ENCODE peak calls at places on chromosomes 12 and 14, in seven cellular contexts. J is CD8-positive, alpha-beta T cell; F is neural crest cell; U is fibroblast of mammary gland; L is fibroblast of the aortic adventitia; X is mucosa of descending colon; K is glutamatergic neuron. I is an unnamed sample.

GRCh38 chr12:127398026-127398715 is 868.8 kb upstream of the TMEM132C start:
- DNase-seq in J (no peak), L (no peak), U (peak; percentile 24), K (no peak), F (no peak), X (no peak), I (no peak)

GRCh38 chr12:75853621-75854020 is 178.0 kb downstream of the PHLDA1 start:
- DNase-seq in X (no peak), L (peak; percentile 43), F (no peak), J (no peak), U (no peak), K (peak; percentile 35), I (no peak)

GRCh38 chr12:79988368-79988767 is 53.5 kb upstream of the PPP1R12A start:
- DNase-seq in F (no peak), U (peak; percentile 26), J (no peak), K (no peak), X (no peak), L (peak; percentile 30), I (no peak)

GRCh38 chr12:2027379-2027778 is 23.1 kb upstream of the DCP1B start:
- DNase-seq in K (no peak), X (no peak), U (no peak), F (no peak), L (peak; percentile 59), J (no peak), I (no peak)

GRCh38 chr14:67251573-67252226 is 10.5 kb downstream of the PALS1 start:
- DNase-seq in K (no peak), L (peak; percentile 75), X (no peak), F (no peak), U (peak; percentile 16), J (no peak), I (no peak)

GRCh38 chr12:124782132-124782531 is 81.5 kb downstream of the SCARB1 start:
- DNase-seq in K (no peak), J (no peak), X (no peak), L (no peak), F (no peak), U (no peak), I (no peak)

GRCh38 chr14:68886109-68886434 is 93.0 kb downstream of the ACTN1 start:
- DNase-seq in F (no peak), K (no peak), X (no peak), J (no peak), U (no peak), L (no peak), I (no peak)

GRCh38 chr12:97572220-97572619 is 109.6 kb downstream of the RMST start:
- DNase-seq in L (no peak), J (no peak), U (no peak), F (no peak), K (no peak), X (no peak), I (no peak)

GRCh38 chr12:47079894-47080724 is at the start of gene AMIGO2:
- DNase-seq in X (peak; percentile 45), L (peak; percentile 73), J (peak; percentile 41), F (peak; percentile 44), U (peak; percentile 46), K (peak; percentile 46), I (no peak)

GRCh38 chr14:75989134-75989533 is 3.6 kb downstream of the IFT43 start:
- DNase-seq in X (no peak), J (no peak), K (no peak), F (no peak), U (peak; percentile 95), L (peak; percentile 97), I (no peak)

GRCh38 chr14:32471183-32471582 is 142.1 kb downstream of the AKAP6 start:
- DNase-seq in K (no peak), J (no peak), F (no peak), X (no peak), U (no peak), L (no peak), I (no peak)

GRCh38 chr12:3928538-3929220 is 55.5 kb upstream of the PARP11 start:
- DNase-seq in X (no peak), F (no peak), U (no peak), L (no peak), J (no peak), K (no peak), I (no peak)

GRCh38 chr12:120849765-120850164 is 54.4 kb downstream of the SPPL3 start:
- DNase-seq in J (no peak), U (peak; percentile 51), F (no peak), L (peak; percentile 25), X (no peak), K (no peak), I (no peak)

GRCh38 chr12:121274036-121274763 is 22.3 kb downstream of the CAMKK2 start:
- DNase-seq in J (no peak), K (no peak), L (no peak), U (no peak), X (no peak), F (no peak), I (no peak)

GRCh38 chr12:112980491-112981158 is 2.3 kb downstream of the OAS2 start:
- DNase-seq in K (no peak), J (no peak), U (no peak), X (no peak), F (no peak), L (no peak), I (no peak)

GRCh38 chr12:115660211-115660805 is 617.2 kb downstream of the MED13L start:
- DNase-seq in K (no peak), J (no peak), X (peak; percentile 70), U (peak; percentile 85), L (peak; percentile 77), F (no peak), I (no peak)

GRCh38 chr14:75335588-75335987 is 57.0 kb downstream of the FOS start:
- DNase-seq in J (no peak), F (no peak), L (no peak), U (no peak), K (no peak), X (no peak), I (no peak)

GRCh38 chr14:89276424-89276975 is 140.5 kb downstream of the FOXN3 start:
- DNase-seq in U (peak; percentile 51), K (no peak), J (peak; percentile 44), X (peak; percentile 24), F (no peak), L (no peak), I (no peak)

GRCh38 chr12:108792361-108793292 is 61.3 kb upstream of the CORO1C start:
- DNase-seq in X (no peak), F (no peak), L (no peak), U (no peak), K (peak; percentile 45), J (no peak), I (peak; percentile 80)

GRCh38 chr14:50362791-50363733 is 33.6 kb downstream of the CDKL1 start:
- DNase-seq in K (no peak), U (no peak), F (no peak), L (no peak), J (peak; percentile 23), X (no peak), I (no peak)

GRCh38 chr14:100748944-100749343 is 22.3 kb downstream of the DLK1 start:
- DNase-seq in J (no peak), U (no peak), X (no peak), K (no peak), L (no peak), F (no peak), I (peak; percentile 55)

GRCh38 chr14:99035712-99036593 is 236.0 kb downstream of the BCL11B start:
- DNase-seq in J (no peak), L (peak; percentile 75), K (no peak), X (peak; percentile 47), F (no peak), U (peak; percentile 90), I (peak; percentile 97)

GRCh38 chr12:49881400-49882247 is 22.1 kb downstream of the FAIM2 start:
- DNase-seq in X (no peak), U (no peak), K (no peak), L (no peak), J (no peak), F (no peak), I (peak; percentile 68)
- TF ChIP-seq CTCF in X (no peak), U (no peak), K (no peak), L (no peak), J (no peak), F (no peak), I (no peak)

GRCh38 chr14:73376585-73376984 is 81.8 kb downstream of the NUMB start:
- DNase-seq in K (no peak), L (no peak), U (no peak), X (no peak), J (no peak), F (no peak), I (no peak)
- TF ChIP-seq CTCF in K (no peak), L (no peak), U (no peak), X (no peak), J (no peak), F (no peak), I (no peak)

DNA sequence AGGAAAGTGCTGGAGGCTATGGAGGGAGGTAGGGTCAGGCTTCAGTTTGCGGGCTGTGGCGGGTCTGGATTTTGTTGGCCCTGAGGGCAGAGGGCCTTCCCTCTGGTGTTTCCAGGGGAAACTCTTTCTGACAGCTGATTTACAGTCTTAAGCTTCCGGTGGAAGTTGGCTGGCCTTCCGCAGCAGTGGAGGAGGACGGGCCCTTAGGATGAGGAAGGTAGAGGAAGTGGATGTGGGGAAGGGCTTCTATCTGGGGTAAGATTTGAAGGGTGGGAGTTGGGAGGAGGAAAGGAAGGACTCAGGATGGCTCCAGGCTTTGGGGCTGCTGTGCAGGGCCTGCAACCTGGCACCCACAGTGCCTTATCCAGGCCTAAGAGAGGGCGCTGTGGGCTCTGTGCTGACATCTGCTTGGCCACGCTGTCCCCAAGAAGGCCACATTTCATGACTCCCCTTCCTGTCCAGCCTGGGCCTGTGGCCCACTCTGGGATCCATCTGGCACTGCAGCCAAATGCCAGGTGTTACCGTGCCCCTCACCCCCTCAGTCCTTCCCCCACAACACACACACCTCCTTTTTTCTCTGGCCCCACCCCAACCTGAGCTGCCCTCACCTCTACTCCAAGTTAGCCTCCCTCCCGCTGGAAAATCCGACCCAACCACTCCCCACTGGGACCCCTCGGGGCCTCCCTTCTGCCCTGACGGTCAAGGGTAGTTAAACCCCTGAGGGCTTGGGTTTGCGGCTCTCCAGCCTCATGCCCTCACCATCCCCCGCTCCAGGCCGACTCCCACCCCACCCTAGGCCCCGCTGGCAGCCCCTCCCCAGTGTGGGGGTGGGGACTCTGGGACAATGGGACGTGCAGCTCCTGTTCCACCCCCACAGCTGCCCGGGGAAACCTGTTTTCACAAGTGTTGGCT is 7.7 kb upstream of the PPP1R13B start:
- DNase-seq in L (no peak), U (no peak), X (peak; percentile 58), K (peak; percentile 47), J (no peak), F (no peak), I (peak; percentile 52)
- TF ChIP-seq CTCF in L (no peak), U (no peak), X (no peak), K (no peak), J (no peak), F (no peak), I (no peak)

DNA sequence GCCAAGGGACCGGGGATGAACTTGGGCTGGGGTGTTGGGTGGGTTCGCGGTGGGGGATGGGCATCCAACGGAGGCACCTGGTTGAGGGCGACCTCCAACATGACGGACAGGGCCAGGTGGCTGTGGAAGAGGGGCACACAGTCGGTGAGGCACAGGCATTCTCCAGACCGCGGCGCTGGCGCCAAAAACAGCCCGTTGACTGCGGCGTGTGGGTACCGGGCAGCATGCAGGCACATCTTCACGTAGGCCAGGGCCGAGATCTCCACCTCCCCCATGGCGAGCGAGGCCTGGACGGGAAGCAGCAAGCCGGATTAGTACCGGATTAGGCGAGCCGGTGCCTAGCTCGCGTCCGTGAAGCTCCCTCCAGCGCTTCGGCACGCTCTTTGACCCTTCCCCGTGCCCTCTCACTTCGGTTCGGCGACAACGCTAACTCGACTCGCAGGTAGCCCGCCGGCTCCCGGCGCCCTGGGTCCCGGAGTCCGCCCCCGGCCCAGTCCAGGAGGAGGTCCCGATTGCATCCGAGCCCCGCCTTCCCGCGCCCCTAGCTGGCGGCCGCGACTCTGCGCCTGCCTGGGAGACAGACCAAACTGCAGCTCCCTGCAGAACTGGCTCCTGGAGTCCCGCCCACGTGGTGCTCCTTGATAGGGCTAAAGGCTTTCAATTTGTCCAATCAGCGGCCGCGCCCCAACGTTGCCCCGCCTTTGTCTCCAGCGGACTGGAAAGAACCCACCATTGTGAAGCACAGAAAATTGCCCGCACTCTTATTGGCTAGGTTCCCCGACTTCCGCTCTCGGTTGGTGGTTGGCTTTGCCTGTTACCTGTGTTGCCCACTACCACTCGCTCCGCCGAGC is at the start of gene EMC9:
- DNase-seq in U (peak; percentile 98), F (peak; percentile 97), L (peak; percentile 99), J (peak; percentile 100), X (peak; percentile 100), K (peak; percentile 99), I (peak; percentile 100)
- TF ChIP-seq CTCF in U (peak; percentile 32), F (peak; percentile 56), L (peak; percentile 60), J (no peak), X (peak; percentile 64), K (peak; percentile 39), I (peak; percentile 72)